ENCODE peak calls at places on chromosomes 2 and 18, in eight cellular contexts. V is amniotic stem cell; I is CD8-positive, alpha-beta memory T cell; Z is AG04449; Q is transverse colon; Y is NAMALWA; X is fibroblast of lung; H is pancreas. M is an unnamed sample.

GRCh38 chr2:102660070-102660469 is 40.7 kb downstream of the SLC9A2 start:
- DNase-seq in V (no peak), I (no peak), Z (no peak), Q (peak), Y (no peak), X (no peak), H (no peak), M (no peak)

GRCh38 chr2:164205347-164205746 is 415.9 kb downstream of the GRB14 start:
- DNase-seq in V (peak), I (no peak), Z (peak), Q (no peak), Y (no peak), X (peak), H (no peak), M (peak)

GRCh38 chr2:74703373-74703772 is 49.3 kb downstream of the SEMA4F start:
- DNase-seq in V (no peak), I (no peak), Z (no peak), Q (no peak), Y (no peak), X (no peak), H (no peak), M (no peak)

GRCh38 chr2:24175631-24176030 is 778 bp downstream of the FAM228A start:
- DNase-seq in V (no peak), I (no peak), Z (no peak), Q (no peak), Y (no peak), X (no peak), H (no peak), M (no peak)

GRCh38 chr2:45332567-45332966 is 278.5 kb downstream of the SRBD1 start:
- DNase-seq in V (no peak), I (no peak), Z (no peak), Q (no peak), Y (no peak), X (no peak), H (no peak), M (no peak)

GRCh38 chr18:70416496-70416895 is 127.7 kb downstream of the SOCS6 start:
- DNase-seq in V (no peak), I (no peak), Z (no peak), Q (no peak), Y (no peak), X (no peak), H (no peak), M (no peak)

GRCh38 chr2:10482460-10482859 is 34.3 kb upstream of the ODC1 start:
- DNase-seq in V (no peak), I (no peak), Z (no peak), Q (no peak), Y (no peak), X (no peak), H (no peak), M (no peak)

GRCh38 chr2:234974501-234975385 is 22.9 kb downstream of the SH3BP4 start:
- DNase-seq in V (no peak), I (no peak), Z (no peak), Q (peak), Y (no peak), X (peak), H (peak), M (peak)

GRCh38 chr2:134375935-134376334 is 122.1 kb downstream of the MGAT5 start:
- DNase-seq in V (no peak), I (no peak), Z (no peak), Q (peak), Y (no peak), X (peak), H (peak), M (peak)

GRCh38 chr2:171320208-171320621 is 113.6 kb downstream of the METTL8 start:
- DNase-seq in V (no peak), I (no peak), Z (no peak), Q (no peak), Y (peak), X (no peak), H (no peak), M (no peak)

GRCh38 chr18:21629089-21629832 is 17.1 kb downstream of the SNRPD1 start:
- DNase-seq in V (no peak), I (no peak), Z (no peak), Q (no peak), Y (no peak), X (no peak), H (no peak), M (no peak)

GRCh38 chr2:16069663-16069932 is 129.2 kb downstream of the MYCN start:
- DNase-seq in V (no peak), I (no peak), Z (no peak), Q (no peak), Y (no peak), X (no peak), H (peak), M (no peak)

GRCh38 chr2:206354129-206354528 is 79.7 kb downstream of the ZDBF2 start:
- DNase-seq in V (no peak), I (no peak), Z (no peak), Q (no peak), Y (no peak), X (no peak), H (no peak), M (no peak)

GRCh38 chr2:234495801-234496441 is 960 bp downstream of the ARL4C start:
- DNase-seq in V (no peak), I (peak), Z (no peak), Q (peak), Y (no peak), X (no peak), H (peak), M (peak)

GRCh38 chr18:46338761-46339160 is 234.6 kb downstream of the HAUS1 start:
- DNase-seq in V (no peak), I (peak), Z (no peak), Q (no peak), Y (no peak), X (no peak), H (no peak), M (no peak)

GRCh38 chr2:127695491-127696472 is 5.5 kb upstream of the SFT2D3 start:
- DNase-seq in V (peak), I (no peak), Z (no peak), Q (peak), Y (no peak), X (peak), H (no peak), M (peak)

GRCh38 chr2:157672129-157672528 is 43.5 kb upstream of the ACVR1C start:
- DNase-seq in V (no peak), I (no peak), Z (no peak), Q (no peak), Y (no peak), X (no peak), H (no peak), M (peak)

GRCh38 chr2:97662386-97662894 is 1.4 kb downstream of the ACTR1B start:
- DNase-seq in V (no peak), I (no peak), Z (no peak), Q (no peak), Y (peak), X (no peak), H (no peak), M (no peak)

GRCh38 chr2:170917219-170917851 is 11.7 kb upstream of the GORASP2 start:
- DNase-seq in V (no peak), I (no peak), Z (no peak), Q (no peak), Y (no peak), X (no peak), H (no peak), M (no peak)

GRCh38 chr2:162166745-162167144 is 14.7 kb upstream of the GCG start:
- DNase-seq in V (no peak), I (no peak), Z (no peak), Q (no peak), Y (no peak), X (no peak), H (no peak), M (no peak)

GRCh38 chr2:242027676-242028450 is 158.3 kb downstream of the RTP5 start:
- DNase-seq in V (no peak), I (no peak), Z (no peak), Q (no peak), Y (no peak), X (no peak), H (no peak), M (no peak)

GRCh38 chr2:224946911-224947310 is 95.4 kb downstream of the DOCK10 start:
- DNase-seq in V (no peak), I (no peak), Z (peak), Q (no peak), Y (peak), X (peak), H (no peak), M (peak)

GRCh38 chr18:51519571-51519970 is 322.1 kb upstream of the MEX3C start:
- DNase-seq in V (no peak), I (no peak), Z (no peak), Q (no peak), Y (no peak), X (no peak), H (no peak), M (no peak)

GRCh38 chr2:26697425-26697824 is 4.9 kb downstream of the KCNK3 start:
- DNase-seq in V (no peak), I (no peak), Z (no peak), Q (no peak), Y (no peak), X (no peak), H (peak), M (no peak)

GRCh38 chr18:73597832-73598615 is 549.6 kb downstream of the FBXO15 start:
- DNase-seq in V (no peak), I (no peak), Z (no peak), Q (no peak), Y (peak), X (no peak), H (no peak), M (no peak)

GRCh38 chr2:9573013-9573708 is 17.5 kb upstream of the ADAM17 start:
- DNase-seq in V (no peak), I (no peak), Z (no peak), Q (no peak), Y (no peak), X (peak), H (no peak), M (peak)

GRCh38 chr2:30915485-30915884 is 108.2 kb upstream of the CAPN13 start:
- DNase-seq in V (no peak), I (no peak), Z (no peak), Q (no peak), Y (peak), X (no peak), H (peak), M (peak)

GRCh38 chr2:240946046-240946445 is 39.9 kb downstream of the CROCC2 start:
- DNase-seq in V (no peak), I (peak), Z (no peak), Q (peak), Y (no peak), X (no peak), H (no peak), M (no peak)

GRCh38 chr2:66515743-66516142 is 80.8 kb downstream of the MEIS1 start:
- DNase-seq in V (no peak), I (no peak), Z (no peak), Q (no peak), Y (no peak), X (peak), H (no peak), M (peak)

GRCh38 chr2:8239402-8240127 is 442.3 kb upstream of the ID2 start:
- DNase-seq in V (no peak), I (no peak), Z (no peak), Q (no peak), Y (no peak), X (peak), H (no peak), M (no peak)

M was measured in EL.